ENCODE peak calls at places on chromosomes 2 and 18, in five cellular contexts. B is HCT116, R is GM12878, I is SK-N-SH, E is HepG2. D is an unnamed sample.

GRCh38 chr2:143451622-143452021 is 322.4 kb downstream of the ARHGAP15 start:
- DNase-seq in B (no peak), R (no peak), I (no peak), E (no peak), D (no peak)

GRCh38 chr2:128738446-128739110 is 419.9 kb upstream of the HS6ST1 start:
- DNase-seq in B (no peak), R (no peak), I (no peak), E (no peak), D (no peak)

GRCh38 chr2:140990416-140990815 is 1140.4 kb downstream of the LRP1B start:
- DNase-seq in B (no peak), R (no peak), I (no peak), E (no peak), D (no peak)

GRCh38 chr18:41753826-41754225 is 201.2 kb upstream of the PIK3C3 start:
- DNase-seq in B (no peak), R (no peak), I (no peak), E (no peak), D (no peak)

GRCh38 chr2:119251652-119252051 is 28.0 kb downstream of the STEAP3 start:
- DNase-seq in B (no peak), R (no peak), I (no peak), E (no peak), D (no peak)

GRCh38 chr2:240912878-240913809 is 7.0 kb downstream of the CROCC2 start:
- DNase-seq in B (no peak), R (no peak), I (no peak), E (no peak), D (peak)

GRCh38 chr2:37005118-37005868 is 39.0 kb upstream of the STRN start:
- DNase-seq in B (no peak), R (peak), I (peak), E (peak), D (no peak)

GRCh38 chr2:171319164-171319810 is 114.5 kb downstream of the METTL8 start:
- DNase-seq in B (no peak), R (peak), I (no peak), E (no peak), D (no peak)

GRCh38 chr2:206054952-206055351 is 31.0 kb downstream of the INO80D start:
- DNase-seq in B (no peak), R (no peak), I (no peak), E (no peak), D (no peak)

GRCh38 chr2:187302619-187303018 is 145.4 kb downstream of the CALCRL start:
- DNase-seq in B (no peak), R (no peak), I (no peak), E (no peak), D (no peak)

GRCh38 chr2:190679813-190680591 is 31.1 kb downstream of the NAB1 start:
- DNase-seq in B (peak), R (peak), I (peak), E (peak), D (no peak)

GRCh38 chr2:8138923-8139667 is 542.8 kb upstream of the ID2 start:
- DNase-seq in B (no peak), R (no peak), I (no peak), E (peak), D (no peak)

GRCh38 chr2:3470856-3471737 is 48.2 kb downstream of the ADI1 start:
- DNase-seq in B (no peak), R (no peak), I (no peak), E (no peak), D (no peak)

GRCh38 chr18:49647496-49648168 is 85.8 kb downstream of the LIPG start:
- DNase-seq in B (no peak), R (no peak), I (no peak), E (no peak), D (no peak)

GRCh38 chr2:127676906-127677305 is 1.6 kb upstream of the LIMS2 start:
- DNase-seq in B (no peak), R (no peak), I (peak), E (no peak), D (no peak)

GRCh38 chr2:16090650-16091575 is 150.6 kb downstream of the MYCN start:
- DNase-seq in B (no peak), R (no peak), I (no peak), E (peak), D (no peak)

GRCh38 chr2:211144078-211144477 is 587.7 kb downstream of the CPS1 start:
- DNase-seq in B (peak), R (no peak), I (no peak), E (no peak), D (no peak)

GRCh38 chr2:241136661-241137260 is 12.5 kb downstream of the PASK start:
- DNase-seq in B (no peak), R (no peak), I (no peak), E (no peak), D (no peak)

GRCh38 chr18:3603460-3604259 is 153.7 kb downstream of the TGIF1 start:
- DNase-seq in B (peak), R (no peak), I (no peak), E (peak), D (peak)

GRCh38 chr2:7070483-7070882 is 153.3 kb downstream of the RNF144A start:
- DNase-seq in B (no peak), R (no peak), I (peak), E (no peak), D (no peak)

GRCh38 chr18:38256366-38256765 is 690.8 kb upstream of the CELF4 start:
- DNase-seq in B (no peak), R (no peak), I (no peak), E (no peak), D (no peak)

GRCh38 chr2:173553589-173553988 is 198.9 kb downstream of the CDCA7 start:
- DNase-seq in B (no peak), R (no peak), I (no peak), E (no peak), D (no peak)

GRCh38 chr2:108911807-108912628 is 77.0 kb downstream of the EDAR start:
- DNase-seq in B (no peak), R (no peak), I (peak), E (no peak), D (no peak)

GRCh38 chr2:116669782-116670181 is 1144.7 kb upstream of the DDX18 start:
- DNase-seq in B (no peak), R (no peak), I (no peak), E (no peak), D (no peak)

GRCh38 chr2:205849136-205849535 is 166.8 kb downstream of the NRP2 start:
- DNase-seq in B (no peak), R (no peak), I (no peak), E (no peak), D (no peak)

GRCh38 chr2:170651603-170652002 is 63.5 kb upstream of the SP5 start:
- DNase-seq in B (no peak), R (no peak), I (no peak), E (no peak), D (no peak)

GRCh38 chr2:191247381-191248057 is 2.3 kb downstream of the MYO1B start:
- DNase-seq in B (peak), R (no peak), I (peak), E (peak), D (no peak)

GRCh38 chr2:85797959-85798358 is 44.2 kb downstream of the ATOH8 start:
- DNase-seq in B (no peak), R (no peak), I (peak), E (peak), D (no peak)
- TF ChIP-seq JUND in B (no peak), R (no peak), I (no peak), E (no peak), D (no peak)

DNA sequence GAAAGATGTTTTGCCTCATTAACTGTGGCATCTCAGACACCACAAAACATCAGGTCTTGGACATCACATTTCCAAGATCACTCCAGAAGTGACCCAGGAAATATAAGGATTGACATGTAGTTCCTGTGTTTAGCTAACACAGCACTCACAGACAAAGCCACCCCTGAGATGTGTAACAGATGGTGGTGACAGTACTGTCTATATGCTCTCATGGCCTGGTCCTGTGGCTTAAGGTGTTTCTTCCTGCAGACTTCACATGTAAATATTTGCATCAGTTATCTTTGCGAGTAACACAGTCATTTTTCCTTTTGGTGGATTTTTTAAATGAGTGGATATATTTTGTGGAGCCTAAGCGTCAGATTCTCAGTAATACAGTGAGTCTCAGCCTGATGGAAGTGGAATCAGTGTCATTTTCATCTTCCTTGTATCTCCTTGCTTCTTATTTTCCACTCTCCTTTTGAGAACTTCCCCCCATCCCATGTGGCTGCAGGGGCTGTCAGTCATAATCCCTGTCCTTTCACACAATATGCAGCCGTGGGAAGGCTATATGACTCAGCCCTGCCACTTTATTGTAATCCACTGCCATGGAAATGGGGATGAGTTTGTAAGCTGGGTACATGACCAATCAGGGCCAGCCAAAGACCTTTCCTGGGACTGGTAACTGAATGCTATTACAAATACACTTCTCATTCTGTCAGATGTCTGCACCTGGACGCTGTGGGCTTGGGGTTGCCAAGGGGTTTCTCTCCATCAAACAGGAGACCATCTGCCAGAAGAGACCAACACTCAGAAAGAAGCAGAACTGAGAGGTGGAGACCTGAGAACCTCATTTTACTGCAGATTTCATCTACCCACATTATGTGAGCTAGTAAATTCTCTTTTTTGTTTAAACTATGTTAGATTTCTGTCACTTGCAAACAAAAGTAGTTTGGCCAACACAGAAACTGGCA is 74.3 kb downstream of the ICOS start:
- DNase-seq in B (no peak), R (no peak), I (no peak), E (no peak), D (no peak)
- TF ChIP-seq JUND in B (no peak), R (no peak), I (no peak), E (no peak), D (peak)

GRCh38 chr2:229642371-229642770 is 72.0 kb downstream of the DNER start:
- DNase-seq in B (peak), R (no peak), I (no peak), E (no peak), D (no peak)
- TF ChIP-seq JUND in B (peak), R (no peak), I (no peak), E (no peak), D (no peak)

GRCh38 chr2:105323117-105323516 is 6.4 kb downstream of the TGFBRAP1 start:
- DNase-seq in B (no peak), R (no peak), I (no peak), E (no peak), D (no peak)
- TF ChIP-seq JUND in B (no peak), R (no peak), I (no peak), E (no peak), D (no peak)

GRCh38 chr18:28063181-28063790 is 113.6 kb downstream of the CDH2 start:
- DNase-seq in B (no peak), R (no peak), I (no peak), E (no peak), D (no peak)

GRCh38 chr18:28062446-28062845 is 114.5 kb downstream of the CDH2 start:
- DNase-seq in B (no peak), R (no peak), I (no peak), E (no peak), D (no peak)

GRCh38 chr18:28067346-28067745 is 109.6 kb downstream of the CDH2 start:
- DNase-seq in B (no peak), R (no peak), I (no peak), E (no peak), D (no peak)

GRCh38 chr18:28065793-28066186 is 111.1 kb downstream of the CDH2 start:
- DNase-seq in B (no peak), R (no peak), I (no peak), E (no peak), D (no peak)

GRCh38 chr18:28065031-28065792 is 111.7 kb downstream of the CDH2 start:
- DNase-seq in B (no peak), R (no peak), I (no peak), E (peak), D (no peak)
- TF ChIP-seq JUND in B (no peak), R (no peak), I (peak), E (no peak), D (no peak)

GRCh38 chr18:63178526-63178880 is 141.1 kb downstream of the BCL2 start:
- DNase-seq in B (no peak), R (no peak), I (no peak), E (no peak), D (no peak)
- TF ChIP-seq JUND in B (no peak), R (no peak), I (no peak), E (no peak), D (no peak)

GRCh38 chr18:70287731-70288130 is 1.1 kb upstream of the SOCS6 start:
- DNase-seq in B (no peak), R (no peak), I (no peak), E (no peak), D (no peak)

GRCh38 chr18:70289351-70290330 is 796 bp downstream of the SOCS6 start:
- DNase-seq in B (no peak), R (no peak), I (peak), E (no peak), D (peak)

GRCh38 chr18:70290482-70291294 is 1.8 kb downstream of the SOCS6 start:
- DNase-seq in B (no peak), R (no peak), I (no peak), E (no peak), D (no peak)

GRCh38 chr18:70288851-70289328 is at the start of gene SOCS6:
- DNase-seq in B (no peak), R (no peak), I (peak), E (no peak), D (peak)

DNA sequence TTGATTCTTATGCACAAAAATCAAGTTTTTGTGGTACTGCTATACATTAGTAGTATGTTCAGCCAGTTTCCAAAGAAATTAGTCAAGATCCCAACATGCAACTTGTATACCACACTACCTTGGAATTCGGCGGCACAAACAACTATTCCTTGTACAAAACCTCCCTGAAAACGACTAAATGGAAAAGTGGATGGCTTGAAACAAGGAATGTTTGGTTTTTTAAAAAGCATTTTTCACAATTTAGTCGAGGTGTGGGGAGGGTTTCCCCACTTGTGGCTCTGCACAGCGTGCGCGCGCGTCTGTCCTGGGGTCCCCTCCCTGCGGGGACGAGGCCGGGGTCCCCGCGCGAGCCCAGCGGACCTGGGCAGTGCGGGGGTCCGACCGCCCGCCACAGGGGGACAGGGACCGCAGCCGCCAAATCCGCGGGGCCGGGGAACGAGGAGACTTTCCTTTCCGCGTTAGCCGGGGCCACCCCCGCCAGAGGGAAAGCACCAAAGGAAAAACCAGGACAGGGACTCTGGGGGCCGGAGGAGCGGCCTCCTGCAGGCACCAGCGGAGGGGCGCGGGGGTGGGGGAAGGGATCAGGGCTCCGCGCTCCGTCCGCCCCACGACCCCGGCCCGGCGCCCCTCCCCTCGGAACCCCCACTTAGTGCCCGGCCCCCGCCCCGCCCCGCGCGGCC is 534 bp upstream of the SOCS6 start:
- DNase-seq in B (no peak), R (no peak), I (no peak), E (peak), D (peak)
- TF ChIP-seq JUND in B (no peak), R (no peak), I (no peak), E (no peak), D (no peak)

GRCh38 chr2:133836691-133837090 is 268.4 kb upstream of the NCKAP5 start:
- DNase-seq in B (no peak), R (no peak), I (no peak), E (no peak), D (no peak)

GRCh38 chr2:133839677-133840076 is 271.4 kb upstream of the NCKAP5 start:
- DNase-seq in B (no peak), R (no peak), I (no peak), E (no peak), D (no peak)

GRCh38 chr2:133838642-133839370 is 270.5 kb upstream of the NCKAP5 start:
- DNase-seq in B (no peak), R (no peak), I (no peak), E (no peak), D (no peak)

GRCh38 chr2:133836220-133836619 is 268.0 kb upstream of the NCKAP5 start:
- DNase-seq in B (no peak), R (no peak), I (no peak), E (no peak), D (no peak)

DNA sequence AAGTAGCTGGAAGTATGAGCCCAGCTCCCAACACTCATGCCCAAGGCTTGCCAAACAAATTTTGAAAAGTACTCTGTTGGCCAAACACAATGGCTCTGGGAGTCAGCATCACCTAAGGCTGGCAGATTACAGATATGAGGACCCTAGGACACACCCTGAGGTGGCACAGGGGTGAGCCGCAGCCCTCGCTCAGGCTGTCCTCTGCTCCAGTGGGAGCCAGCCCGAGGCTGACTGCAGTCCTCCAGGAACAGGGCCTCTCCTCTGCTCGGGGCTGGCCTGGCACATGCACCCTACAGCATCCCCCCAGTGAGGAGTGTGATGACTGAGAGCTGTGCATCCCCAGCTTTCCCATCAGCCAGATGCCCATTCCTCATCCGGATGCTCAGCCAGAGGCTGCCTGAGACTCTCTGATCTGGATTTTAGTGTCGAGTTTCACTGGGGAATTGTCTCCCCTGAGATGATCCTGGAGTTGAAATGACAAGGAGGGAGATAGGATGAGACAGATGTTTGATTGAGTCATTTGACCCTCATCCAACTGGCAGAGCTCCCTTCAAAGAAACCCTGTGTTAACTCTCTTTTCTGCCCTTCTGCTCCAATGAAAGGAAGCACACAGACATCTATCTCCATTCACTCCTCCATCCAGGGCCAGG is 269.3 kb upstream of the NCKAP5 start:
- DNase-seq in B (no peak), R (no peak), I (no peak), E (no peak), D (no peak)
- TF ChIP-seq JUND in B (no peak), R (no peak), I (peak), E (no peak), D (no peak)

D was measured in T47D.